ENCODE peak calls at places on chromosomes 5 and 9, in ten cellular contexts. One of them, this sample, is unnamed.
A peak's percentile ranks its signal among the peaks of the same experiment; 100 is the strongest.

GRCh38 chr5:176888016-176888864 is 10.9 kb downstream of the HK3 start:
- DNase-seq in brain microvascular endothelial cell: no peak
- DNase-seq in Caki2: no peak
- DNase-seq in NCI-H1105 treated with DMSO at 0.1 percent for 48 hours: no peak
- DNase-seq in NCI-H2029 treated with DMSO at 0.1 percent for 48 hours: no peak
- DNase-seq in hepatic stellate cell: no peak
- DNase-seq in NCI-H524: no peak
- DNase-seq in stimulated activated CD8-positive, alpha-beta memory T cell treated with anti-CD3 and anti-CD28 coated beads, Interleukin-4, amount 100 ng/mL, for 1 hour: no peak
- DNase-seq in CD4-positive, alpha-beta memory T cell: no peak
- DNase-seq in T-helper 2 cell: no peak
- DNase-seq in this sample: no peak

GRCh38 chr5:54323462-54323861 is 13.1 kb upstream of the ARL15 start:
- DNase-seq in brain microvascular endothelial cell: no peak
- DNase-seq in Caki2: no peak
- DNase-seq in NCI-H1105 treated with DMSO at 0.1 percent for 48 hours: no peak
- DNase-seq in NCI-H2029 treated with DMSO at 0.1 percent for 48 hours: no peak
- DNase-seq in hepatic stellate cell: no peak
- DNase-seq in NCI-H524: no peak
- DNase-seq in stimulated activated CD8-positive, alpha-beta memory T cell treated with anti-CD3 and anti-CD28 coated beads, Interleukin-4, amount 100 ng/mL, for 1 hour: no peak
- DNase-seq in CD4-positive, alpha-beta memory T cell: no peak
- DNase-seq in T-helper 2 cell: no peak
- DNase-seq in this sample: no peak

GRCh38 chr5:69030663-69031062 is 63.2 kb upstream of the SLC30A5 start:
- DNase-seq in brain microvascular endothelial cell: no peak
- DNase-seq in Caki2: no peak
- DNase-seq in NCI-H1105 treated with DMSO at 0.1 percent for 48 hours: no peak
- DNase-seq in NCI-H2029 treated with DMSO at 0.1 percent for 48 hours: no peak
- DNase-seq in hepatic stellate cell: no peak
- DNase-seq in NCI-H524: no peak
- DNase-seq in stimulated activated CD8-positive, alpha-beta memory T cell treated with anti-CD3 and anti-CD28 coated beads, Interleukin-4, amount 100 ng/mL, for 1 hour: no peak
- DNase-seq in CD4-positive, alpha-beta memory T cell: no peak
- DNase-seq in T-helper 2 cell: no peak
- DNase-seq in this sample: no peak

GRCh38 chr5:75243100-75243499 is 6.4 kb upstream of the ANKRD31 start:
- DNase-seq in brain microvascular endothelial cell: no peak
- DNase-seq in Caki2: no peak
- DNase-seq in NCI-H1105 treated with DMSO at 0.1 percent for 48 hours: no peak
- DNase-seq in NCI-H2029 treated with DMSO at 0.1 percent for 48 hours: no peak
- DNase-seq in hepatic stellate cell: no peak
- DNase-seq in NCI-H524: no peak
- DNase-seq in stimulated activated CD8-positive, alpha-beta memory T cell treated with anti-CD3 and anti-CD28 coated beads, Interleukin-4, amount 100 ng/mL, for 1 hour: no peak
- DNase-seq in CD4-positive, alpha-beta memory T cell: no peak
- DNase-seq in T-helper 2 cell: no peak
- DNase-seq in this sample: no peak

GRCh38 chr9:16828335-16829281 is 41.9 kb downstream of the BNC2 start:
- DNase-seq in brain microvascular endothelial cell: peak; percentile 18
- DNase-seq in Caki2: peak; percentile 72
- DNase-seq in NCI-H1105 treated with DMSO at 0.1 percent for 48 hours: no peak
- DNase-seq in NCI-H2029 treated with DMSO at 0.1 percent for 48 hours: no peak
- DNase-seq in hepatic stellate cell: peak; percentile 39
- DNase-seq in NCI-H524: no peak
- DNase-seq in stimulated activated CD8-positive, alpha-beta memory T cell treated with anti-CD3 and anti-CD28 coated beads, Interleukin-4, amount 100 ng/mL, for 1 hour: no peak
- DNase-seq in CD4-positive, alpha-beta memory T cell: no peak
- DNase-seq in T-helper 2 cell: no peak
- DNase-seq in this sample: no peak

GRCh38 chr9:107872457-107873192 is 383.1 kb upstream of the KLF4 start:
- DNase-seq in brain microvascular endothelial cell: no peak
- DNase-seq in Caki2: no peak
- DNase-seq in NCI-H1105 treated with DMSO at 0.1 percent for 48 hours: no peak
- DNase-seq in NCI-H2029 treated with DMSO at 0.1 percent for 48 hours: no peak
- DNase-seq in hepatic stellate cell: no peak
- DNase-seq in NCI-H524: no peak
- DNase-seq in stimulated activated CD8-positive, alpha-beta memory T cell treated with anti-CD3 and anti-CD28 coated beads, Interleukin-4, amount 100 ng/mL, for 1 hour: no peak
- DNase-seq in CD4-positive, alpha-beta memory T cell: no peak
- DNase-seq in T-helper 2 cell: no peak
- DNase-seq in this sample: no peak

GRCh38 chr9:87683751-87684626 is 41.9 kb upstream of the CTSL start:
- DNase-seq in brain microvascular endothelial cell: no peak
- DNase-seq in Caki2: no peak
- DNase-seq in NCI-H1105 treated with DMSO at 0.1 percent for 48 hours: no peak
- DNase-seq in NCI-H2029 treated with DMSO at 0.1 percent for 48 hours: no peak
- DNase-seq in hepatic stellate cell: no peak
- DNase-seq in NCI-H524: no peak
- DNase-seq in stimulated activated CD8-positive, alpha-beta memory T cell treated with anti-CD3 and anti-CD28 coated beads, Interleukin-4, amount 100 ng/mL, for 1 hour: no peak
- DNase-seq in CD4-positive, alpha-beta memory T cell: no peak
- DNase-seq in T-helper 2 cell: no peak
- DNase-seq in this sample: peak; percentile 8

GRCh38 chr9:17052626-17053025 is 82.2 kb upstream of the CNTLN start:
- DNase-seq in brain microvascular endothelial cell: no peak
- DNase-seq in Caki2: no peak
- DNase-seq in NCI-H1105 treated with DMSO at 0.1 percent for 48 hours: no peak
- DNase-seq in NCI-H2029 treated with DMSO at 0.1 percent for 48 hours: no peak
- DNase-seq in hepatic stellate cell: no peak
- DNase-seq in NCI-H524: no peak
- DNase-seq in stimulated activated CD8-positive, alpha-beta memory T cell treated with anti-CD3 and anti-CD28 coated beads, Interleukin-4, amount 100 ng/mL, for 1 hour: no peak
- DNase-seq in CD4-positive, alpha-beta memory T cell: no peak
- DNase-seq in T-helper 2 cell: no peak
- DNase-seq in this sample: no peak

GRCh38 chr9:116051528-116051927 is 102.1 kb upstream of the PAPPA start:
- DNase-seq in brain microvascular endothelial cell: no peak
- DNase-seq in Caki2: no peak
- DNase-seq in NCI-H1105 treated with DMSO at 0.1 percent for 48 hours: no peak
- DNase-seq in NCI-H2029 treated with DMSO at 0.1 percent for 48 hours: no peak
- DNase-seq in hepatic stellate cell: no peak
- DNase-seq in NCI-H524: no peak
- DNase-seq in stimulated activated CD8-positive, alpha-beta memory T cell treated with anti-CD3 and anti-CD28 coated beads, Interleukin-4, amount 100 ng/mL, for 1 hour: no peak
- DNase-seq in CD4-positive, alpha-beta memory T cell: no peak
- DNase-seq in T-helper 2 cell: no peak
- DNase-seq in this sample: no peak

GRCh38 chr9:29213374-29214161 is 1640.3 kb upstream of the C9orf72 start:
- DNase-seq in brain microvascular endothelial cell: no peak
- DNase-seq in Caki2: no peak
- DNase-seq in NCI-H1105 treated with DMSO at 0.1 percent for 48 hours: peak; percentile 90
- DNase-seq in NCI-H2029 treated with DMSO at 0.1 percent for 48 hours: peak; percentile 32
- DNase-seq in hepatic stellate cell: no peak
- DNase-seq in NCI-H524: peak; percentile 77
- DNase-seq in stimulated activated CD8-positive, alpha-beta memory T cell treated with anti-CD3 and anti-CD28 coated beads, Interleukin-4, amount 100 ng/mL, for 1 hour: no peak
- DNase-seq in CD4-positive, alpha-beta memory T cell: no peak
- DNase-seq in T-helper 2 cell: no peak
- DNase-seq in this sample: peak; percentile 78

GRCh38 chr5:123037104-123037418 is 536 bp upstream of the PPIC start:
- DNase-seq in brain microvascular endothelial cell: no peak
- DNase-seq in Caki2: no peak
- DNase-seq in NCI-H1105 treated with DMSO at 0.1 percent for 48 hours: no peak
- DNase-seq in NCI-H2029 treated with DMSO at 0.1 percent for 48 hours: no peak
- DNase-seq in hepatic stellate cell: no peak
- DNase-seq in NCI-H524: no peak
- DNase-seq in stimulated activated CD8-positive, alpha-beta memory T cell treated with anti-CD3 and anti-CD28 coated beads, Interleukin-4, amount 100 ng/mL, for 1 hour: no peak
- DNase-seq in CD4-positive, alpha-beta memory T cell: no peak
- DNase-seq in T-helper 2 cell: no peak
- DNase-seq in this sample: no peak

GRCh38 chr9:126676102-126676684 is 62.5 kb downstream of the LMX1B start:
- DNase-seq in brain microvascular endothelial cell: no peak
- DNase-seq in Caki2: no peak
- DNase-seq in NCI-H1105 treated with DMSO at 0.1 percent for 48 hours: no peak
- DNase-seq in NCI-H2029 treated with DMSO at 0.1 percent for 48 hours: no peak
- DNase-seq in hepatic stellate cell: no peak
- DNase-seq in NCI-H524: no peak
- DNase-seq in stimulated activated CD8-positive, alpha-beta memory T cell treated with anti-CD3 and anti-CD28 coated beads, Interleukin-4, amount 100 ng/mL, for 1 hour: no peak
- DNase-seq in CD4-positive, alpha-beta memory T cell: no peak
- DNase-seq in T-helper 2 cell: no peak
- DNase-seq in this sample: no peak

GRCh38 chr9:130689937-130690700 is 3.5 kb upstream of the EXOSC2 start:
- DNase-seq in brain microvascular endothelial cell: peak; percentile 71
- DNase-seq in Caki2: peak; percentile 94
- DNase-seq in NCI-H1105 treated with DMSO at 0.1 percent for 48 hours: peak; percentile 82
- DNase-seq in NCI-H2029 treated with DMSO at 0.1 percent for 48 hours: peak; percentile 33
- DNase-seq in hepatic stellate cell: peak; percentile 89
- DNase-seq in NCI-H524: peak; percentile 90
- DNase-seq in stimulated activated CD8-positive, alpha-beta memory T cell treated with anti-CD3 and anti-CD28 coated beads, Interleukin-4, amount 100 ng/mL, for 1 hour: no peak
- DNase-seq in CD4-positive, alpha-beta memory T cell: no peak
- DNase-seq in T-helper 2 cell: no peak
- DNase-seq in this sample: no peak

This sample was measured in D341Med.